ENCODE peak calls at places on chromosome 18, in nine cellular contexts. A is hepatocyte, D is ascending aorta, N is heart right ventricle, Q is thyroid gland, Z is heart left ventricle, L is sigmoid colon, C is tibial nerve, M is fibroblast of villous mesenchyme. H is an unnamed sample.

GRCh38 chr18:44943201-44943881 is 262.7 kb downstream of the SETBP1 start:
- DNase-seq in A (peak; percentile 28), D (no peak), N (no peak), Q (peak; percentile 47), Z (no peak), L (no peak), C (no peak), M (peak; percentile 7), H (no peak)

GRCh38 chr18:44742741-44743311 is 62.1 kb downstream of the SETBP1 start:
- DNase-seq in A (no peak), D (no peak), N (peak; percentile 67), Q (peak; percentile 59), Z (peak; percentile 76), L (peak; percentile 91), C (peak; percentile 37), M (peak; percentile 73), H (peak; percentile 70)

GRCh38 chr18:9082763-9083510 is 19.6 kb upstream of the NDUFV2 start:
- DNase-seq in A (no peak), D (no peak), N (no peak), Q (peak; percentile 59), Z (no peak), L (no peak), C (no peak), M (no peak), H (no peak)

GRCh38 chr18:77054606-77055428 is 77.8 kb downstream of the MBP start:
- DNase-seq in A (peak; percentile 94), D (peak; percentile 87), N (peak; percentile 80), Q (peak; percentile 48), Z (peak; percentile 89), L (peak; percentile 90), C (peak; percentile 73), M (peak; percentile 94), H (peak; percentile 91)

GRCh38 chr18:34787931-34788532 is 77.9 kb downstream of the DTNA start:
- DNase-seq in A (peak; percentile 80), D (no peak), N (peak; percentile 40), Q (peak; percentile 35), Z (no peak), L (no peak), C (no peak), M (peak; percentile 74), H (peak; percentile 45)

GRCh38 chr18:25137133-25137472 is 214.9 kb downstream of the ZNF521 start:
- DNase-seq in A (no peak), D (no peak), N (no peak), Q (no peak), Z (no peak), L (no peak), C (no peak), M (no peak), H (no peak)

GRCh38 chr18:9827856-9828793 is 57.6 kb upstream of the TXNDC2 start:
- DNase-seq in A (peak; percentile 62), D (peak; percentile 82), N (no peak), Q (no peak), Z (peak; percentile 57), L (peak; percentile 81), C (no peak), M (peak; percentile 100), H (peak; percentile 98)

GRCh38 chr18:79687806-79688205 is 8.2 kb downstream of the CTDP1 start:
- DNase-seq in A (no peak), D (no peak), N (no peak), Q (no peak), Z (no peak), L (no peak), C (no peak), M (peak; percentile 68), H (peak; percentile 13)

GRCh38 chr18:45839415-45840395 is 14.2 kb downstream of the SIGLEC15 start:
- DNase-seq in A (peak; percentile 67), D (no peak), N (no peak), Q (peak; percentile 37), Z (no peak), L (no peak), C (no peak), M (peak; percentile 76), H (peak; percentile 91)

GRCh38 chr18:58858591-58859468 is 5.8 kb upstream of the ZNF532 start:
- DNase-seq in A (no peak), D (peak; percentile 79), N (peak; percentile 44), Q (peak; percentile 32), Z (no peak), L (peak; percentile 80), C (peak; percentile 56), M (peak; percentile 67), H (peak; percentile 59)

GRCh38 chr18:54209471-54210180 is 14.8 kb downstream of the MBD2 start:
- DNase-seq in A (no peak), D (no peak), N (no peak), Q (no peak), Z (no peak), L (no peak), C (no peak), M (peak; percentile 14), H (no peak)
- H3K4me3 ChIP-seq in A (no peak overlapping the region), D (no peak overlapping the region), N (no peak overlapping the region), Q (no peak overlapping the region), Z (no peak overlapping the region), L (no peak overlapping the region), C (no peak overlapping the region), M (no peak overlapping the region), H (no peak overlapping the region)

DNA sequence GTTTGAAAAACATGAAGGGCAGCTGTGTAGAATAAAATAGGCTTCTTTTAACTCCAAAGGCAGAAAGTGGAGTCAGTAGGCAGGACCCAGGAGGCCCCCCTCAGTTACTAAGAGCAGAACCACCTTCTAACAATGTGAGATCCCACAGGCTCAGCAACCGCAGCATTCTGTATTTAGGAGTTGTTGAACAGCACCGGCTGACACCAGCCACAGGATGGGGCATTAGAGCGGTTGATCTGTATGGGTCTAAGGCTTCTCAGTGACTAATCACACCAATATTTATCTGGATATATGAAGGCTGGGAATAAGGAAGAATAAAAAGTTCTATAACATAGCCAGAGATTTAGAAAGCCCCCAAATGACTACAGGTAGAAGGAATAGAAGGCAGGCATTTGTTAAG is 51.7 kb downstream of the MYO5B start:
- DNase-seq in A (no peak), D (no peak), N (no peak), Q (no peak), Z (no peak), L (no peak), C (no peak), M (no peak), H (no peak)
- TF ChIP-seq CTCF in A (no peak), D (no peak), N (no peak), Q (no peak), Z (no peak), L (no peak), C (no peak), M (no peak), H (no peak)

GRCh38 chr18:75406491-75407445 is 20.7 kb downstream of the SMIM21 start:
- DNase-seq in A (no peak), D (no peak), N (no peak), Q (no peak), Z (no peak), L (no peak), C (no peak), M (no peak), H (no peak)
- H3K4me3 ChIP-seq in A (no peak overlapping the region), D (no peak overlapping the region), N (no peak overlapping the region), Q (no peak overlapping the region), Z (no peak overlapping the region), L (peak overlapping the region; percentile 10), C (no peak overlapping the region), M (no peak overlapping the region), H (no peak overlapping the region)

GRCh38 chr18:12377556-12378553 is 828 bp upstream of the AFG3L2 start:
- DNase-seq in A (peak; percentile 100), D (no peak), N (no peak), Q (no peak), Z (no peak), L (no peak), C (no peak), M (no peak), H (no peak)
- TF ChIP-seq CTCF in A (no peak), D (no peak), N (no peak), Q (peak; percentile 47), Z (peak; percentile 31), L (peak; percentile 30), C (peak; percentile 62), M (peak; percentile 23), H (no peak)

DNA sequence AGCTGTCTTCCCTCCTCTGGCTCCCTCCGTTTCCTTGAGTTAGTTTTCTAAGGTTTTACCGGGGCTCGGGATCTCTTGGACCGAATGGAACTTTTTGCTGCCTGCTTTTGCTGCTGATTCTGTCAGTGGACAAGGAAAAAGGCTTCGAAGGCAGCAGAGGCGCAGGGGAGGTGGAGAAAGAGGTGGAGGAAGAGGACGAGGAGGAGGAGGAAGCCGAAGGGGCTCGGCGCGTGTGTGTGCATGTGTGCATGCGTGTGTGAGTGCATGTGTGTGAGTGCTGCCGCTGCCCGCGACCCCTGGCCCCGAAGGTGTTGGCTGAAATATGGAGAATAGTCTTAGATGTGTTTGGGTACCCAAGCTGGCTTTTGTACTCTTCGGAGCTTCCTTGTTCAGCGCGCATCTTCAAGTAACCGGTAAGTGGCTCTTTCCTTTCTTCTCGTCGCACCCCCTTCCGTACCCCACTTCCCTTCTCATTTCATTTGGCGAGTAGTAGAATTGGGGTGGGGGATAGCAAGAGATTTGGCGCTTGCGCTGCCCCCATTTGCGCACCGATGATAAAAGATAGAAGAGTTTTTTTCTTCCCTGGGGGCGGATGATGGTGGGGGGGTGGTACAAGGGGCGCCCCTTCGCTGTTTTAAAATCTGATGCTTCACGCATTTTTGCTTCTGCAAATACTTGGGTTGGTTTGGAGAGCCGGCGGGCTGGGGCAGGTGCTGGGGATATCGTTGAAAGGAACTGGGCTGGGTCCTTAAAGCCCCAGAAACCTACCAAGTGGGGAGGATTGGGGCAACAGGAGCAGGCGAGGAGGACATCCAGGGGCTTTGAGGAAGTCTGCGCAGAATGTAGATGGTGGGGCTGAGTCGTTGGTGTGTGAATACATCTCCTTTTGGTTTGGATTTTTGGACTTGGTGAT is 725 bp downstream of the DCC start:
- DNase-seq in A (no peak), D (no peak), N (no peak), Q (no peak), Z (no peak), L (no peak), C (no peak), M (no peak), H (peak; percentile 8)
- H3K4me3 ChIP-seq in A (peak overlapping the region; percentile 35), D (peak overlapping the region; percentile 42), N (no peak overlapping the region), Q (no peak overlapping the region), Z (no peak overlapping the region), L (peak overlapping the region; percentile 43), C (no peak overlapping the region), M (no peak overlapping the region), H (peak overlapping the region; percentile 47)

GRCh38 chr18:36610716-36611115 is 218.1 kb downstream of the TPGS2 start:
- DNase-seq in A (no peak), D (no peak), N (no peak), Q (no peak), Z (no peak), L (no peak), C (no peak), M (no peak), H (no peak)
- TF ChIP-seq CTCF in A (no peak), D (no peak), N (no peak), Q (no peak), Z (no peak), L (no peak), C (no peak), M (no peak), H (no peak)

GRCh38 chr18:67273288-67273687 is 243.2 kb downstream of the DSEL start:
- DNase-seq in A (no peak), D (no peak), N (no peak), Q (no peak), Z (no peak), L (no peak), C (no peak), M (no peak), H (no peak)
- H3K4me3 ChIP-seq in A (no peak overlapping the region), D (no peak overlapping the region), N (no peak overlapping the region), Q (no peak overlapping the region), Z (no peak overlapping the region), L (no peak overlapping the region), C (no peak overlapping the region), M (no peak overlapping the region), H (no peak overlapping the region)